ENCODE peak calls at places on chromosomes 5 and 9, in five cellular contexts. K is GM12878, B is HepG2, P is K562, D is upper lobe of left lung. S is an unnamed sample. For H3K36me3, the result is how much of the 10 kb centered on the place peaks cover.

GRCh38 chr9:111851536-111851935 is 45.1 kb upstream of the UGCG start:
- ATAC-seq in K (peak), B (no peak), P (peak), D (no peak), S (no peak)

GRCh38 chr5:88761939-88762338 is 121.0 kb downstream of the MEF2C start:
- ATAC-seq in K (peak), B (no peak), P (no peak), D (no peak), S (no peak)

GRCh38 chr5:95727764-95728191 is 3.4 kb upstream of the RHOBTB3 start:
- ATAC-seq in K (peak), B (no peak), P (no peak), D (no peak), S (no peak)

GRCh38 chr5:104081232-104081631 is 518.6 kb upstream of the NUDT12 start:
- ATAC-seq in K (no peak), B (no peak), P (no peak), D (no peak), S (no peak)

GRCh38 chr9:81717061-81717746 is 27.9 kb upstream of the TLE1 start:
- ATAC-seq in K (no peak), B (no peak), P (no peak), D (no peak), S (no peak)

GRCh38 chr9:109856785-109857184 is 76.8 kb downstream of the PALM2AKAP2 start:
- ATAC-seq in K (no peak), B (no peak), P (no peak), D (peak), S (peak)

GRCh38 chr9:86201474-86202337 is 57.8 kb downstream of the C9orf153 start:
- ATAC-seq in K (peak), B (peak), P (no peak), D (no peak), S (no peak)

GRCh38 chr5:17302590-17302989 is 85.2 kb downstream of the BASP1 start:
- ATAC-seq in K (no peak), B (no peak), P (no peak), D (peak), S (no peak)

GRCh38 chr5:177371705-177372533 is 12.3 kb upstream of the SLC34A1 start:
- ATAC-seq in K (no peak), B (no peak), P (no peak), D (no peak), S (no peak)

GRCh38 chr9:119052339-119053030 is 316.8 kb downstream of the BRINP1 start:
- ATAC-seq in K (no peak), B (no peak), P (no peak), D (no peak), S (peak)

GRCh38 chr5:151570058-151570457 is 21.1 kb downstream of the FAT2 start:
- ATAC-seq in K (no peak), B (no peak), P (no peak), D (no peak), S (no peak)

GRCh38 chr5:2685651-2686050 is 65.8 kb downstream of the IRX2 start:
- ATAC-seq in K (no peak), B (no peak), P (no peak), D (no peak), S (no peak)

GRCh38 chr9:89226076-89226475 is 47.5 kb upstream of the SHC3 start:
- ATAC-seq in K (no peak), B (no peak), P (no peak), D (peak), S (peak)

GRCh38 chr9:98255064-98255577 is 328 bp downstream of the TBC1D2 start:
- ATAC-seq in K (peak), B (peak), P (peak), D (peak), S (peak)

GRCh38 chr9:98575379-98576346 is 133.1 kb downstream of the GABBR2 start:
- ATAC-seq in K (peak), B (no peak), P (peak), D (peak), S (no peak)

GRCh38 chr9:84758817-84759216 is 89.3 kb downstream of the NTRK2 start:
- ATAC-seq in K (peak), B (no peak), P (no peak), D (no peak), S (no peak)

GRCh38 chr9:81559741-81560140 is 129.6 kb downstream of the TLE1 start:
- ATAC-seq in K (no peak), B (peak), P (no peak), D (peak), S (no peak)

GRCh38 chr5:16076657-16077056 is 102.9 kb downstream of the MARCHF11 start:
- ATAC-seq in K (peak), B (no peak), P (no peak), D (no peak), S (no peak)

GRCh38 chr9:76403352-76403751 is 9.1 kb upstream of the RFK start:
- ATAC-seq in K (peak), B (peak), P (peak), D (peak), S (peak)

GRCh38 chr9:98193336-98193944 is 1.0 kb upstream of the CORO2A start:
- ATAC-seq in K (no peak), B (no peak), P (no peak), D (peak), S (no peak)

GRCh38 chr5:55597014-55597981 is 62.5 kb upstream of the PLPP1 start:
- ATAC-seq in K (no peak), B (no peak), P (no peak), D (peak), S (peak)

GRCh38 chr5:123700624-123701023 is 188.6 kb downstream of the CSNK1G3 start:
- ATAC-seq in K (no peak), B (no peak), P (no peak), D (peak), S (peak)

GRCh38 chr9:134441227-134442086 is 115.2 kb downstream of the RXRA start:
- ATAC-seq in K (no peak), B (no peak), P (no peak), D (no peak), S (no peak)

GRCh38 chr9:136051568-136052432 is 43.3 kb downstream of the NACC2 start:
- ATAC-seq in K (peak), B (peak), P (no peak), D (peak), S (peak)

GRCh38 chr5:138695781-138696180 is 57.4 kb upstream of the CTNNA1 start:
- ATAC-seq in K (no peak), B (no peak), P (no peak), D (no peak), S (no peak)

DNA sequence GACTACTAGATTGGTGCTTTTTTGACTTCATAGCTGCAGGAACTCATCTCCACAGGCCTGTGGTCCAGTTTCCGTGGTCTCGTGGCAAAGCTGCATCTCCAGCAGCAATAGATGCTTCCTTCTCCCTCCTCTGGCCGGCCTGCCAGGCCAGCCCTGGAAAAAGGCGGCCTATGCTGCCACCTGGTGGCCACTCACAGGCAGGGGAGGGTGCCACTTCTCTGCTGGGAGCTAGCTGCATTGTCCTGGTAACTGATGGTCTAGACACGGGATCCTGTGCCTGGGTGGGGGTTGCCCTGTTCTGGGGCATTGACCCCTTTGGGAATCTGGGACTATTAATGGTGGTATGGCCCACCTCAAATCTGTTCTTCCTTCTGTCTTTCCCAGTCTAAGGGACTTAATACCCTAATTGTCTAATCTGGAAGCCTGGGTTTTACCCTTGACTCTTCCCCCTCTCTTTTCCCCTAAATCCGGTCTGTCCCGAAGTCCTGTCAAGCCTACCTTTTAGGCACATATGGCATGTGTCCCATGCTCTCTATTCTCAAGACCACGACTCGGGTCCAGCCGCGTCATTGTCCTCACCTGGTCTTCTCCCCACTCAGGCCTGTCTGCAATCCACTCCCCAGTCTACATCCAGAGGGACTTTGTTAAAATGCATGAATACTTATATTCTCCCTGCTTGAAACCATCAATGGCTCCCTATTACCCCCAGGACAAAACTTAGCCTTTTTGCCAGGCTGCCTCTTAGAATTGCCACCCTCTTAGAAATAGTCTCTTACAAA is 20.1 kb upstream of the PTGS1 start:
- ATAC-seq in K (peak), B (peak), P (peak), D (peak), S (peak)
- TF ChIP-seq EP300 in K (no peak), B (no peak), P (no peak), D (no peak), S (no peak)

GRCh38 chr5:398475-399295 is 44.3 kb upstream of the EXOC3 start:
- ATAC-seq in K (no peak), B (no peak), P (no peak), D (no peak), S (no peak)

GRCh38 chr5:401216-402034 is 41.6 kb upstream of the EXOC3 start:
- ATAC-seq in K (no peak), B (no peak), P (no peak), D (no peak), S (no peak)

GRCh38 chr5:396715-397032 is 46.3 kb upstream of the EXOC3 start:
- ATAC-seq in K (no peak), B (no peak), P (no peak), D (no peak), S (no peak)

GRCh38 chr5:400282-401215 is 42.4 kb upstream of the EXOC3 start:
- ATAC-seq in K (peak), B (no peak), P (no peak), D (no peak), S (no peak)

GRCh38 chr5:399296-400281 is 43.4 kb upstream of the EXOC3 start:
- ATAC-seq in K (peak), B (peak), P (peak), D (peak), S (peak)
- TF ChIP-seq POLR2AphosphoS5 in K (peak), B (no peak), P (no peak), D (peak), S (no peak)

DNA sequence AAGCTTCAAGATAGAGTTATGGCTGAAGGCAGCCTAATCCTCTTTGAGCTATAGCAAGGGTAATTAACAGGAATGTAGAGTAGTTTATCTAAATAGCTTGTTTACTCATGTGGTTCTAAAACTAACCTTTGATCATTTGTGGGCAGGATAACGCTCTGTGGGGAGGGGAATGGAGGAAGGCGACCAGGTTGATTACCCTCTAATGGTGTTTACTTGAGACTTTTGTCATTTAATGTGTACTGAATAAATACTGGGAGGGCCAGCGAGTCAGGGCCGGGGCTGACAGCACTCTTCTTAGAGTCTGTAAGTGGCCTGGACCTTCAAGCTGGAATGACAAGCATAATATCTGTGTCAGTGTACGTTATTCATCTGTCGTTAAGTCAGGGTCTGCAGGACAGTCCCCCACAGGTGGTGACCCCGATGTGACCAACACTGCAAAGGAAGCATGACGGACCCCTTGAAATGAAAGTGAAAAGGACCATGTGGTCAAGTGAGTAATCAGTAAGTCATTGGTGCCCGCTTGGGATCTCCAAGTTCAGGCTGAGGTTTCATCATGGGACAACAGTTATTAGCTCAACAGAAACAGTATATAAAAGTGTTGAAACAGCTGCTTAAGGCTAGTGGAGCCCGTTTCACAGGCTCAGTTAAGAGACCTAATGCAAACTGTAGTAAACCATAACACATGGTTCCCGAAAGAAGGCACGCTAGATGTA is 162.6 kb downstream of the CPLANE1 start:
- ATAC-seq in K (no peak), B (peak), P (no peak), D (no peak), S (no peak)
- H3K36me3 ChIP-seq in K (under half), B (under half), P (under half), D (under half), S (under half)

DNA sequence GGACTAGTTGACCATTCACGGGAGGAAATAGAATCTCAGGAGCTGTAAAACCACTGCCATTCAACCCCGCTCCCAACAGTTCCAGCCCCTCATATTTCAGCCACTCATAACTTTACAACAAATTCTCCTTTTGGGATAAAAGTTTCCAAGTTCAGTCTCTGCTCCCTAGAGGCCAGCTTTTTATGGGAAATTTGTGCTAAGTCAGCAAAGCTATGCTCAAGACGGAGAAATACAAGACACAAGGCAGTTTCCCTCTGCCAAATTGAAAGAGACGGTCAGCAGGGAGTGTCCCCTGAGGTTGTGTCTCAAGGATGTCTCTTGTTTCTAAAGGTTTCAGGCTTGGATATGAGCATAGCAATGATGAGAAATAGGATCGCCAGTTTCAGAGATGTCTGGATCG is 608.6 kb downstream of the CCDC171 start:
- ATAC-seq in K (no peak), B (no peak), P (no peak), D (no peak), S (no peak)
- TF ChIP-seq EP300 in K (no peak), B (no peak), P (no peak), D (no peak), S (no peak)